ENCODE peak calls at places on chromosomes 1 and 21, in six cellular contexts. C is hepatocyte, N is fibroblast of lung, X is HCT116, T is astrocyte, Y is mammary epithelial cell. Z is an unnamed sample.

GRCh38 chr1:207404849-207405525 is 49.1 kb upstream of the CR2 start:
- DNase-seq in Y (peak; percentile 52), X (peak; percentile 65), C (peak; percentile 76), N (peak; percentile 67), T (peak; percentile 53), Z (no peak)

GRCh38 chr1:111909010-111909409 is 80.5 kb downstream of the KCND3 start:
- DNase-seq in Y (no peak), N (no peak), T (no peak), C (no peak), X (no peak), Z (no peak)

GRCh38 chr21:38843806-38844479 is 38.2 kb downstream of the ETS2 start:
- DNase-seq in C (no peak), Y (peak; percentile 71), N (peak; percentile 86), X (no peak), T (peak; percentile 83), Z (no peak)

GRCh38 chr1:43284065-43284464 is 1.3 kb downstream of the C1orf210 start:
- DNase-seq in N (no peak), Y (no peak), C (no peak), X (no peak), T (no peak), Z (no peak)

GRCh38 chr1:234960722-234961467 is 167.7 kb downstream of the TOMM20 start:
- DNase-seq in C (peak; percentile 81), N (peak; percentile 64), Y (no peak), T (peak; percentile 49), X (no peak), Z (peak; percentile 66)

GRCh38 chr1:10379101-10379620 is 19.7 kb upstream of the PGD start:
- DNase-seq in X (no peak), T (no peak), N (no peak), C (no peak), Y (no peak), Z (no peak)

GRCh38 chr1:6491480-6491962 is at the start of gene PLEKHG5:
- DNase-seq in Y (peak; percentile 98), T (peak; percentile 87), N (peak; percentile 93), X (peak; percentile 60), C (peak; percentile 46), Z (peak; percentile 63)

GRCh38 chr1:23553896-23554480 is 5.3 kb downstream of the ID3 start:
- DNase-seq in Y (no peak), C (no peak), T (no peak), X (no peak), N (no peak), Z (no peak)

GRCh38 chr21:45470087-45470515 is 65.1 kb downstream of the COL18A1 start:
- DNase-seq in N (peak; percentile 82), Y (no peak), C (no peak), X (no peak), T (peak; percentile 81), Z (no peak)

GRCh38 chr21:16420086-16420724 is 690.4 kb downstream of the USP25 start:
- DNase-seq in X (no peak), Y (peak; percentile 62), N (peak; percentile 84), T (peak; percentile 67), C (peak; percentile 49), Z (peak; percentile 31)

GRCh38 chr1:172467446-172467845 is 23.6 kb upstream of the PIGC start:
- DNase-seq in N (no peak), T (no peak), C (no peak), X (no peak), Y (no peak), Z (no peak)

GRCh38 chr1:180230416-180230790 is 339 bp downstream of the LHX4 start:
- DNase-seq in T (no peak), C (no peak), X (no peak), Y (no peak), N (no peak), Z (no peak)

GRCh38 chr1:217626321-217626720 is 4.6 kb downstream of the GPATCH2 start:
- DNase-seq in N (peak; percentile 16), X (no peak), Y (no peak), T (peak; percentile 8), C (no peak), Z (no peak)

GRCh38 chr1:31978853-31979400 is 34.7 kb upstream of the KHDRBS1 start:
- DNase-seq in N (no peak), X (no peak), T (no peak), Y (no peak), C (no peak), Z (no peak)

GRCh38 chr1:1079408-1080121 is 5.5 kb upstream of the RNF223 start:
- DNase-seq in N (peak; percentile 84), Y (peak; percentile 91), C (peak; percentile 93), T (peak; percentile 80), X (peak; percentile 60), Z (peak; percentile 96)

GRCh38 chr1:68551459-68551858 is 54.6 kb upstream of the DEPDC1 start:
- DNase-seq in T (peak; percentile 4), Y (peak; percentile 80), X (peak; percentile 67), C (no peak), N (peak; percentile 24), Z (no peak)

GRCh38 chr1:37448691-37449417 is 25.5 kb upstream of the ZC3H12A start:
- DNase-seq in T (no peak), Y (peak; percentile 93), X (no peak), N (no peak), C (no peak), Z (peak; percentile 79)

GRCh38 chr1:245156041-245156735 is 1.4 kb downstream of the KIF26B start:
- DNase-seq in N (peak; percentile 71), X (peak; percentile 52), C (peak; percentile 95), Y (peak; percentile 82), T (peak; percentile 59), Z (peak; percentile 67)

GRCh38 chr1:245154429-245155185 is at the start of gene KIF26B:
- DNase-seq in C (peak; percentile 79), Y (peak; percentile 67), N (peak; percentile 73), T (peak; percentile 63), X (no peak), Z (no peak)

GRCh38 chr1:245155186-245156040 is 628 bp downstream of the KIF26B start:
- DNase-seq in Y (peak; percentile 29), X (no peak), C (peak; percentile 40), T (peak; percentile 32), N (peak; percentile 40), Z (no peak)

GRCh38 chr1:245153081-245153644 is 1.6 kb upstream of the KIF26B start:
- DNase-seq in Y (peak; percentile 65), C (peak; percentile 88), X (peak; percentile 60), T (peak; percentile 41), N (peak; percentile 68), Z (peak; percentile 47)

DNA sequence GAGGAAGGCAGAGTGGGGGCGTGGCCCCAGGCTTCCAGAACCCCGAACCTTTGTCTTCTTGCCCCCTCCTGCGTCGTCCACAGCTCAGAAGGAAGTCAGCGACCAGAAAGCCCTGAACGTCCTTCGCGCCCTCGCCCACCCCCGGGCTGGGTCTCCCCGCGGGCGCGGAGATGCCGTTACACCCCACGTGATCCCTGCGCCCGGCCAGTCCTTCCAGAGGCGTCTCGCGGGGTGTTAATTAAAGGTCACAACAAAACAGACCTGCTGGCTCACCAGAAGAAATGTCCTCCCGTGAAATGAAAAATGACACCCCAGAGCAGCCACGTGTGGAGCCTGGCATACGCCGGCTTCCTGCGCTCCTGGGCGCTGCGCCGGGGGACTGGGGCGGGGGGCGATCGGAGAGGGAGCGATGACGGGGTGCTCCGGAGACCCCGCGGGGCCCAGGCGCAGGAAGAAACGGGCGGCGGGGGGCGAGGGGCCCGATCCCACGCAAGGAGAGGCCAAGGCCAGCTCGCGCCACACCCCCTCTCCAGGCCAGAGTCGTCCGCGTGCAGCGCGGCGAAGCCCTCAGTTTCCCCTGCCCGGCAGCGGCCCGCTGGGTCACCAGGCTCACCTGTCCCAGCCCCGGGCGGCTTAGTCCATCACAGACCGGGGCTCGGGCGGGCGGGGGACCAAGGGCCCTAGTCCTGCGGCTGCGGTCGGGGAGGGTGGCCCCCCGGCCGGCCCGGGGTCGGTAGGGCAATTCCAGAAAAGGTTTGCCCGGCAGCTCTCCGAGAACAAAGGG is 948 bp upstream of the KIF26B start:
- DNase-seq in C (peak; percentile 44), X (no peak), Y (peak; percentile 17), N (peak; percentile 36), T (no peak), Z (no peak)
- TF ChIP-seq EZH2 in C (no peak), X (no peak), Y (no peak), N (peak; percentile 9), T (no peak), Z (peak; percentile 52)

GRCh38 chr1:3064296-3064850 is 4.6 kb upstream of the PRDM16 start:
- DNase-seq in X (no peak), N (no peak), T (no peak), Y (no peak), C (no peak), Z (no peak)
- TF ChIP-seq EZH2 in X (no peak), N (no peak), T (no peak), Y (no peak), C (no peak), Z (no peak)

DNA sequence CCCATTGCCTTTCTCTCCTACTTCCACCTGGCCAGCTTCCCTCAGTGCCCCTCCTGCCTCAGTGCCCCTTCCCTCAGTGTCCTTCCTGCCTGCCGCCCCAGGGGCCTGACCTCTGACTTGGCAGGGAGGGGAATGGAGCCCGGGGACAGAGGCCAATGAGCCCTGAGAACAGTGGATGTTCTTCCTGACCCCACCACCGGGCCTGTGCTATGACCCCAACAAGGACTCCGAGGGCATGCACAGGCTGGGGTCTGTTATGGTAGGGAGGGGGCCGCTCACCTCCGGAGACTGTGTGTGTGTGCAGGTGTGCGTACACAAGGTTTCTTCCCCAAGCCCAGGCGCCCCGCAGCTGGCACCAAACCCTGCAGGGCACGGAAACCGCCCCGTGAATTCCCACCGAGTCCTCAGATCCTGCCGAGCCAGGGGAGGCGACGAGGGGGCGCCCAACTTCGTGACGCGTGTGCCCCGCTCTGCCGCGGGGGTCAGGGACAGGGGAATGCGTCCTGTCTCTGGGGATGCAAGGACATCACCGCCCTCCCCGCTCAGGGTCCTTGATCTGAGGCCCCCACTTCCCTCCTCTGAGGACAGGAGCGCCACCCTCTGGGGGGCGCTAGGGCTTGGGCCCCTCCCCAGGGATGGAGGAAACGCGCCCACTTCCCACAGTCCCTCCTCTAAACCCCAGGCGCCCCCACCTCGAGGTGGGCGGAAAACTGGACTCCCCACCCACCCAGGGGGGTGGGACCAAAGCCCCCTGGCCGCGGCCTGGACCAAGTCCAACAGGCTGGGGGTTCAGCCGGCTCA is 725 bp downstream of the RAP1GAP start:
- DNase-seq in N (no peak), T (no peak), Y (no peak), X (no peak), C (no peak), Z (no peak)
- TF ChIP-seq EZH2 in N (peak; percentile 80), T (no peak), Y (peak; percentile 22), X (no peak), C (no peak), Z (no peak)

GRCh38 chr1:109248797-109249629 is at the start of gene CELSR2:
- DNase-seq in Y (peak; percentile 61), T (no peak), X (peak; percentile 38), N (peak; percentile 68), C (peak; percentile 86), Z (peak; percentile 69)
- TF ChIP-seq EZH2 in Y (no peak), T (no peak), X (no peak), N (no peak), C (no peak), Z (no peak)